ENCODE peak calls at places on chromosomes 16 and 17, in eight cellular contexts. One of them, this sample, is unnamed.

GRCh38 chr16:68236804-68237242 is 896 bp upstream of the ESRP2 start:
- DNase-seq in NCI-H1436 treated with DMSO at 0.1 percent for 48 hours: no peak
- DNase-seq in ureter: no peak
- DNase-seq in stimulated activated CD4-positive, alpha-beta T cell treated with anti-CD3 and anti-CD28 coated beads, Interleukin-15, amount 100 ng/mL, for 1 hour: no peak
- DNase-seq in ELR: no peak
- DNase-seq in IMR-90: no peak
- DNase-seq in activated T-cell treated with anti-CD3 and anti-CD28 coated beads, Interleukin-2, amount 50 U/mL, for 1 hour: no peak
- DNase-seq in hepatic stellate cell: no peak
- DNase-seq in this sample: no peak

GRCh38 chr16:57810197-57811024 is 8.1 kb upstream of the KIFC3 start:
- DNase-seq in NCI-H1436 treated with DMSO at 0.1 percent for 48 hours: no peak
- DNase-seq in ureter: peak; percentile 91
- DNase-seq in stimulated activated CD4-positive, alpha-beta T cell treated with anti-CD3 and anti-CD28 coated beads, Interleukin-15, amount 100 ng/mL, for 1 hour: peak; percentile 48
- DNase-seq in ELR: peak; percentile 95
- DNase-seq in IMR-90: peak; percentile 68
- DNase-seq in activated T-cell treated with anti-CD3 and anti-CD28 coated beads, Interleukin-2, amount 50 U/mL, for 1 hour: peak; percentile 68
- DNase-seq in hepatic stellate cell: peak; percentile 38
- DNase-seq in this sample: peak; percentile 39

GRCh38 chr16:87533061-87533460 is 40.2 kb upstream of the ZCCHC14 start:
- DNase-seq in NCI-H1436 treated with DMSO at 0.1 percent for 48 hours: no peak
- DNase-seq in ureter: no peak
- DNase-seq in stimulated activated CD4-positive, alpha-beta T cell treated with anti-CD3 and anti-CD28 coated beads, Interleukin-15, amount 100 ng/mL, for 1 hour: no peak
- DNase-seq in ELR: no peak
- DNase-seq in IMR-90: no peak
- DNase-seq in activated T-cell treated with anti-CD3 and anti-CD28 coated beads, Interleukin-2, amount 50 U/mL, for 1 hour: no peak
- DNase-seq in hepatic stellate cell: no peak
- DNase-seq in this sample: no peak

GRCh38 chr17:16281351-16281750 is 64.3 kb downstream of the PIGL start:
- DNase-seq in NCI-H1436 treated with DMSO at 0.1 percent for 48 hours: no peak
- DNase-seq in ureter: no peak
- DNase-seq in stimulated activated CD4-positive, alpha-beta T cell treated with anti-CD3 and anti-CD28 coated beads, Interleukin-15, amount 100 ng/mL, for 1 hour: no peak
- DNase-seq in ELR: peak; percentile 76
- DNase-seq in IMR-90: peak; percentile 96
- DNase-seq in activated T-cell treated with anti-CD3 and anti-CD28 coated beads, Interleukin-2, amount 50 U/mL, for 1 hour: no peak
- DNase-seq in hepatic stellate cell: no peak
- DNase-seq in this sample: no peak

GRCh38 chr17:61461586-61461966 is 9.4 kb downstream of the TBX4 start:
- DNase-seq in NCI-H1436 treated with DMSO at 0.1 percent for 48 hours: no peak
- DNase-seq in ureter: no peak
- DNase-seq in stimulated activated CD4-positive, alpha-beta T cell treated with anti-CD3 and anti-CD28 coated beads, Interleukin-15, amount 100 ng/mL, for 1 hour: no peak
- DNase-seq in ELR: no peak
- DNase-seq in IMR-90: no peak
- DNase-seq in activated T-cell treated with anti-CD3 and anti-CD28 coated beads, Interleukin-2, amount 50 U/mL, for 1 hour: no peak
- DNase-seq in hepatic stellate cell: no peak
- DNase-seq in this sample: no peak

GRCh38 chr16:66751135-66751991 is at the start of gene DYNC1LI2:
- DNase-seq in NCI-H1436 treated with DMSO at 0.1 percent for 48 hours: no peak
- DNase-seq in ureter: peak; percentile 82
- DNase-seq in stimulated activated CD4-positive, alpha-beta T cell treated with anti-CD3 and anti-CD28 coated beads, Interleukin-15, amount 100 ng/mL, for 1 hour: peak; percentile 64
- DNase-seq in ELR: peak; percentile 81
- DNase-seq in IMR-90: peak; percentile 58
- DNase-seq in activated T-cell treated with anti-CD3 and anti-CD28 coated beads, Interleukin-2, amount 50 U/mL, for 1 hour: peak; percentile 92
- DNase-seq in hepatic stellate cell: peak; percentile 91
- DNase-seq in this sample: peak; percentile 74

GRCh38 chr17:16419929-16420271 is 4.5 kb downstream of the TRPV2 start:
- DNase-seq in NCI-H1436 treated with DMSO at 0.1 percent for 48 hours: no peak
- DNase-seq in ureter: no peak
- DNase-seq in stimulated activated CD4-positive, alpha-beta T cell treated with anti-CD3 and anti-CD28 coated beads, Interleukin-15, amount 100 ng/mL, for 1 hour: no peak
- DNase-seq in ELR: peak; percentile 96
- DNase-seq in IMR-90: peak; percentile 86
- DNase-seq in activated T-cell treated with anti-CD3 and anti-CD28 coated beads, Interleukin-2, amount 50 U/mL, for 1 hour: peak; percentile 51
- DNase-seq in hepatic stellate cell: peak; percentile 69
- DNase-seq in this sample: no peak

GRCh38 chr16:785563-786535 is 2.3 kb downstream of the RPUSD1 start:
- DNase-seq in NCI-H1436 treated with DMSO at 0.1 percent for 48 hours: no peak
- DNase-seq in ureter: peak; percentile 61
- DNase-seq in stimulated activated CD4-positive, alpha-beta T cell treated with anti-CD3 and anti-CD28 coated beads, Interleukin-15, amount 100 ng/mL, for 1 hour: peak; percentile 59
- DNase-seq in ELR: peak; percentile 73
- DNase-seq in IMR-90: peak; percentile 37
- DNase-seq in activated T-cell treated with anti-CD3 and anti-CD28 coated beads, Interleukin-2, amount 50 U/mL, for 1 hour: peak; percentile 82
- DNase-seq in hepatic stellate cell: peak; percentile 79
- DNase-seq in this sample: peak; percentile 72

GRCh38 chr17:58595194-58595792 is 80.9 kb upstream of the MTMR4 start:
- DNase-seq in NCI-H1436 treated with DMSO at 0.1 percent for 48 hours: no peak
- DNase-seq in ureter: no peak
- DNase-seq in stimulated activated CD4-positive, alpha-beta T cell treated with anti-CD3 and anti-CD28 coated beads, Interleukin-15, amount 100 ng/mL, for 1 hour: no peak
- DNase-seq in ELR: no peak
- DNase-seq in IMR-90: no peak
- DNase-seq in activated T-cell treated with anti-CD3 and anti-CD28 coated beads, Interleukin-2, amount 50 U/mL, for 1 hour: no peak
- DNase-seq in hepatic stellate cell: no peak
- DNase-seq in this sample: no peak

GRCh38 chr17:40176409-40177110 is 710 bp upstream of the RAPGEFL1 start:
- DNase-seq in NCI-H1436 treated with DMSO at 0.1 percent for 48 hours: no peak
- DNase-seq in ureter: peak; percentile 90
- DNase-seq in stimulated activated CD4-positive, alpha-beta T cell treated with anti-CD3 and anti-CD28 coated beads, Interleukin-15, amount 100 ng/mL, for 1 hour: no peak
- DNase-seq in ELR: no peak
- DNase-seq in IMR-90: no peak
- DNase-seq in activated T-cell treated with anti-CD3 and anti-CD28 coated beads, Interleukin-2, amount 50 U/mL, for 1 hour: no peak
- DNase-seq in hepatic stellate cell: no peak
- DNase-seq in this sample: peak; percentile 57

GRCh38 chr17:76132574-76133338 is 8.3 kb downstream of the FOXJ1 start:
- DNase-seq in NCI-H1436 treated with DMSO at 0.1 percent for 48 hours: no peak
- DNase-seq in ureter: peak; percentile 92
- DNase-seq in stimulated activated CD4-positive, alpha-beta T cell treated with anti-CD3 and anti-CD28 coated beads, Interleukin-15, amount 100 ng/mL, for 1 hour: no peak
- DNase-seq in ELR: no peak
- DNase-seq in IMR-90: no peak
- DNase-seq in activated T-cell treated with anti-CD3 and anti-CD28 coated beads, Interleukin-2, amount 50 U/mL, for 1 hour: no peak
- DNase-seq in hepatic stellate cell: no peak
- DNase-seq in this sample: no peak

GRCh38 chr17:78383725-78384471 is 5.4 kb downstream of the PGS1 start:
- DNase-seq in NCI-H1436 treated with DMSO at 0.1 percent for 48 hours: no peak
- DNase-seq in ureter: peak; percentile 90
- DNase-seq in stimulated activated CD4-positive, alpha-beta T cell treated with anti-CD3 and anti-CD28 coated beads, Interleukin-15, amount 100 ng/mL, for 1 hour: no peak
- DNase-seq in ELR: peak; percentile 100
- DNase-seq in IMR-90: peak; percentile 100
- DNase-seq in activated T-cell treated with anti-CD3 and anti-CD28 coated beads, Interleukin-2, amount 50 U/mL, for 1 hour: peak; percentile 39
- DNase-seq in hepatic stellate cell: peak; percentile 93
- DNase-seq in this sample: peak; percentile 72

GRCh38 chr16:58462997-58463891 is 36.7 kb upstream of the NDRG4 start:
- DNase-seq in NCI-H1436 treated with DMSO at 0.1 percent for 48 hours: no peak
- DNase-seq in ureter: no peak
- DNase-seq in stimulated activated CD4-positive, alpha-beta T cell treated with anti-CD3 and anti-CD28 coated beads, Interleukin-15, amount 100 ng/mL, for 1 hour: no peak
- DNase-seq in ELR: no peak
- DNase-seq in IMR-90: no peak
- DNase-seq in activated T-cell treated with anti-CD3 and anti-CD28 coated beads, Interleukin-2, amount 50 U/mL, for 1 hour: peak; percentile 22
- DNase-seq in hepatic stellate cell: no peak
- DNase-seq in this sample: peak; percentile 51

GRCh38 chr17:77370536-77370935 is 229.8 kb downstream of the SEC14L1 start:
- DNase-seq in NCI-H1436 treated with DMSO at 0.1 percent for 48 hours: no peak
- DNase-seq in ureter: no peak
- DNase-seq in stimulated activated CD4-positive, alpha-beta T cell treated with anti-CD3 and anti-CD28 coated beads, Interleukin-15, amount 100 ng/mL, for 1 hour: no peak
- DNase-seq in ELR: no peak
- DNase-seq in IMR-90: no peak
- DNase-seq in activated T-cell treated with anti-CD3 and anti-CD28 coated beads, Interleukin-2, amount 50 U/mL, for 1 hour: no peak
- DNase-seq in hepatic stellate cell: no peak
- DNase-seq in this sample: no peak

GRCh38 chr17:82838386-82839063 is 1.3 kb downstream of the ZNF750 start:
- DNase-seq in NCI-H1436 treated with DMSO at 0.1 percent for 48 hours: no peak
- DNase-seq in ureter: peak; percentile 78
- DNase-seq in stimulated activated CD4-positive, alpha-beta T cell treated with anti-CD3 and anti-CD28 coated beads, Interleukin-15, amount 100 ng/mL, for 1 hour: no peak
- DNase-seq in ELR: no peak
- DNase-seq in IMR-90: peak; percentile 17
- DNase-seq in activated T-cell treated with anti-CD3 and anti-CD28 coated beads, Interleukin-2, amount 50 U/mL, for 1 hour: no peak
- DNase-seq in hepatic stellate cell: no peak
- DNase-seq in this sample: no peak

GRCh38 chr17:61247438-61247837 is 152.2 kb upstream of the TBX2 start:
- DNase-seq in NCI-H1436 treated with DMSO at 0.1 percent for 48 hours: no peak
- DNase-seq in ureter: no peak
- DNase-seq in stimulated activated CD4-positive, alpha-beta T cell treated with anti-CD3 and anti-CD28 coated beads, Interleukin-15, amount 100 ng/mL, for 1 hour: no peak
- DNase-seq in ELR: no peak
- DNase-seq in IMR-90: peak; percentile 82
- DNase-seq in activated T-cell treated with anti-CD3 and anti-CD28 coated beads, Interleukin-2, amount 50 U/mL, for 1 hour: no peak
- DNase-seq in hepatic stellate cell: no peak
- DNase-seq in this sample: peak; percentile 32

GRCh38 chr17:78146881-78147280 is 696 bp downstream of the C17orf99 start:
- DNase-seq in NCI-H1436 treated with DMSO at 0.1 percent for 48 hours: no peak
- DNase-seq in ureter: no peak
- DNase-seq in stimulated activated CD4-positive, alpha-beta T cell treated with anti-CD3 and anti-CD28 coated beads, Interleukin-15, amount 100 ng/mL, for 1 hour: no peak
- DNase-seq in ELR: no peak
- DNase-seq in IMR-90: no peak
- DNase-seq in activated T-cell treated with anti-CD3 and anti-CD28 coated beads, Interleukin-2, amount 50 U/mL, for 1 hour: no peak
- DNase-seq in hepatic stellate cell: no peak
- DNase-seq in this sample: no peak

GRCh38 chr17:51391992-51392654 is 131.8 kb downstream of the UTP18 start:
- DNase-seq in NCI-H1436 treated with DMSO at 0.1 percent for 48 hours: no peak
- DNase-seq in ureter: no peak
- DNase-seq in stimulated activated CD4-positive, alpha-beta T cell treated with anti-CD3 and anti-CD28 coated beads, Interleukin-15, amount 100 ng/mL, for 1 hour: no peak
- DNase-seq in ELR: peak; percentile 14
- DNase-seq in IMR-90: no peak
- DNase-seq in activated T-cell treated with anti-CD3 and anti-CD28 coated beads, Interleukin-2, amount 50 U/mL, for 1 hour: no peak
- DNase-seq in hepatic stellate cell: no peak
- DNase-seq in this sample: no peak

GRCh38 chr17:17739388-17740066 is 58.3 kb downstream of the RAI1 start:
- DNase-seq in NCI-H1436 treated with DMSO at 0.1 percent for 48 hours: no peak
- DNase-seq in ureter: peak; percentile 69
- DNase-seq in stimulated activated CD4-positive, alpha-beta T cell treated with anti-CD3 and anti-CD28 coated beads, Interleukin-15, amount 100 ng/mL, for 1 hour: no peak
- DNase-seq in ELR: peak; percentile 70
- DNase-seq in IMR-90: peak; percentile 64
- DNase-seq in activated T-cell treated with anti-CD3 and anti-CD28 coated beads, Interleukin-2, amount 50 U/mL, for 1 hour: no peak
- DNase-seq in hepatic stellate cell: peak; percentile 94
- DNase-seq in this sample: peak; percentile 80

GRCh38 chr17:45646288-45646988 is 137.7 kb upstream of the CRHR1 start:
- DNase-seq in NCI-H1436 treated with DMSO at 0.1 percent for 48 hours: no peak
- DNase-seq in ureter: no peak
- DNase-seq in stimulated activated CD4-positive, alpha-beta T cell treated with anti-CD3 and anti-CD28 coated beads, Interleukin-15, amount 100 ng/mL, for 1 hour: no peak
- DNase-seq in ELR: no peak
- DNase-seq in IMR-90: no peak
- DNase-seq in activated T-cell treated with anti-CD3 and anti-CD28 coated beads, Interleukin-2, amount 50 U/mL, for 1 hour: no peak
- DNase-seq in hepatic stellate cell: no peak
- DNase-seq in this sample: peak; percentile 42

GRCh38 chr17:39845052-39845976 is 18.8 kb downstream of the IKZF3 start:
- DNase-seq in NCI-H1436 treated with DMSO at 0.1 percent for 48 hours: no peak
- DNase-seq in ureter: no peak
- DNase-seq in stimulated activated CD4-positive, alpha-beta T cell treated with anti-CD3 and anti-CD28 coated beads, Interleukin-15, amount 100 ng/mL, for 1 hour: no peak
- DNase-seq in ELR: peak; percentile 36
- DNase-seq in IMR-90: peak; percentile 5
- DNase-seq in activated T-cell treated with anti-CD3 and anti-CD28 coated beads, Interleukin-2, amount 50 U/mL, for 1 hour: no peak
- DNase-seq in hepatic stellate cell: no peak
- DNase-seq in this sample: no peak

GRCh38 chr16:28837672-28838557 is 8.2 kb downstream of the TUFM start:
- DNase-seq in NCI-H1436 treated with DMSO at 0.1 percent for 48 hours: no peak
- DNase-seq in ureter: no peak
- DNase-seq in stimulated activated CD4-positive, alpha-beta T cell treated with anti-CD3 and anti-CD28 coated beads, Interleukin-15, amount 100 ng/mL, for 1 hour: no peak
- DNase-seq in ELR: no peak
- DNase-seq in IMR-90: no peak
- DNase-seq in activated T-cell treated with anti-CD3 and anti-CD28 coated beads, Interleukin-2, amount 50 U/mL, for 1 hour: no peak
- DNase-seq in hepatic stellate cell: no peak
- DNase-seq in this sample: no peak